ENCODE peak calls at places on chromosome 20, in four cellular contexts. F is K562, E is A549, L is HepG2. V is an unnamed sample.
A peak's percentile ranks its signal among the peaks of the same experiment; 100 is the strongest.

GRCh38 chr20:25126204-25126603 is 44.3 kb upstream of the VSX1 start:
- DNase-seq in E (no peak), L (no peak), F (no peak), V (no peak)

GRCh38 chr20:47762699-47763098 is 22.6 kb downstream of the SULF2 start:
- DNase-seq in F (no peak), E (no peak), L (no peak), V (peak; percentile 52)

GRCh38 chr20:26279224-26279623 is 582.6 kb upstream of the ZNF337 start:
- DNase-seq in L (peak; percentile 10), E (no peak), F (no peak), V (no peak)

GRCh38 chr20:13494019-13494418 is 144.7 kb downstream of the TASP1 start:
- DNase-seq in F (no peak), E (no peak), L (no peak), V (peak; percentile 30)

GRCh38 chr20:53444386-53444785 is 149.3 kb downstream of the ZNF217 start:
- DNase-seq in L (no peak), E (no peak), F (no peak), V (no peak)

GRCh38 chr20:18090044-18090443 is 32.3 kb upstream of the OVOL2 start:
- DNase-seq in E (peak; percentile 17), F (no peak), L (peak; percentile 32), V (peak; percentile 12)

GRCh38 chr20:9617940-9618339 is 103.5 kb downstream of the LAMP5 start:
- DNase-seq in F (no peak), E (peak; percentile 89), L (peak; percentile 58), V (peak; percentile 53)

GRCh38 chr20:61345656-61346055 is 93.6 kb downstream of the CDH4 start:
- DNase-seq in E (no peak), L (no peak), F (no peak), V (no peak)

GRCh38 chr20:63738687-63739128 is 868 bp upstream of the SLC2A4RG start:
- DNase-seq in F (peak; percentile 62), L (peak; percentile 71), E (no peak), V (no peak)

DNA sequence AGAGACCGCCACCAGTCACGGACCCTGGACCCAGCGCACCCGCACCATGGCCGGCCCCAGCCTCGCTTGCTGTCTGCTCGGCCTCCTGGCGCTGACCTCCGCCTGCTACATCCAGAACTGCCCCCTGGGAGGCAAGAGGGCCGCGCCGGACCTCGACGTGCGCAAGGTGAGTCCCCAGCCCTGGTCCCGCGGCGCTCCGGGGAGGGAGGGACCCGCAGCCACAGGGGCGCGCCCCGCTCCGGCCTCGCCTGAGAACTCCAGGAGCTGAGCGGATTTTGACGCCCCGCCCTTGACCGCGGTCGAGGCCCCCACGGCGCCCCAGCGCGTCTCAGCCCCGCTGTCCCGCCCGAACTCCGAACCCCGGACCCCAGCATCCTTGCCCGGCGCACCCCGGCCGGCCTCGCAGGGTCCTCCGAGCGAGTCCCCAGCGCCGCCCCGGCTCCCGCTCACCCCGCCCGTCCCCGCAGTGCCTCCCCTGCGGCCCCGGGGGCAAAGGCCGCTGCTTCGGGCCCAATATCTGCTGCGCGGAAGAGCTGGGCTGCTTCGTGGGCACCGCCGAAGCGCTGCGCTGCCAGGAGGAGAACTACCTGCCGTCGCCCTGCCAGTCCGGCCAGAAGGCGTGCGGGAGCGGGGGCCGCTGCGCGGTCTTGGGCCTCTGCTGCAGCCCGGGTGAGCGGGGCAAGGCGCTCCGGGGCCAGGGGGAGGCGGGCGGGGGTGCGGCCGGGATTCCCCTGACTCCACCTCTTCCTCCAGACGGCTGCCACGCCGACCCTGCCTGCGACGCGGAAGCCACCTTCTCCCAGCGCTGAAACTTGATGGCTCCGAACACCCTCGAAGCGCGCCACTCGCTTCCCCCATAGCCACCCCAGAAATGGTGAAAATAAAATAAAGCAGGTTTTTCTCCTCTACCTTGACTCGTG is at the start of gene OXT:
- DNase-seq in L (no peak), E (no peak), F (no peak), V (no peak)
- TF ChIP-seq MYC in L (no peak), E (no peak), F (no peak), V (no peak)

GRCh38 chr20:37262516-37262915 is 902 bp upstream of the GHRH start:
- DNase-seq in E (no peak), L (no peak), F (no peak), V (no peak)
- TF ChIP-seq MYC in E (no peak), L (no peak), F (no peak), V (no peak)

GRCh38 chr20:750801-751200 is 17.5 kb downstream of the SLC52A3 start:
- DNase-seq in L (no peak), F (peak; percentile 61), E (peak; percentile 49), V (peak; percentile 35)
- TF ChIP-seq MYC in L (no peak), F (no peak), E (no peak), V (no peak)

GRCh38 chr20:32512047-32512385 is 73.1 kb downstream of the NOL4L start:
- DNase-seq in L (no peak), F (no peak), E (no peak), V (peak; percentile 12)
- TF ChIP-seq MYC in L (no peak), F (no peak), E (no peak), V (no peak)

DNA sequence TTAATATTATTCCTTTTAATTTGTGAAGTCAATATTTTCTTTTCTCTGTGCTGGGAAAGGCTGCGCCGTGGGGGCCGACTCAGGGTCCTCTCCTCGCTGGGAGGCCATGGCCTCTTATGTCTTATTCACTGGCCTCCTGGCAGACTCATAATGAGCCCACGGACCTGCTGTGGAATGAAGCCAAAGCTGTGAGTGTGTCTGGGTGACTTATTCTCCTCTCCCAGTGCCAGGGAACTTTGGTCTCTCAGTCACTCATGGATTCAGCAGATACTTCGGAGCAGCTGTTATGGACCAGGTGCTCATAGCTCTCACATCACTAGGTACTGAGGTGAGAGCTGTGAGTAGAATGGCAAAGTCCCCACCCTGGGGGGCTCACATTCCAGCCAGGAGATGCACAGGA is 297.6 kb downstream of the CDH26 start:
- DNase-seq in E (no peak), F (no peak), L (no peak), V (no peak)
- TF ChIP-seq MYC in E (no peak), F (no peak), L (no peak), V (no peak)

GRCh38 chr20:58018590-58018989 is 209.9 kb downstream of the ANKRD60 start:
- DNase-seq in L (no peak), F (no peak), E (no peak), V (no peak)

GRCh38 chr20:58019850-58020625 is 208.4 kb downstream of the ANKRD60 start:
- DNase-seq in E (no peak), L (no peak), F (no peak), V (no peak)

GRCh38 chr20:58020656-58021454 is 207.6 kb downstream of the ANKRD60 start:
- DNase-seq in E (no peak), F (no peak), L (no peak), V (no peak)

GRCh38 chr20:58017970-58018530 is 210.4 kb downstream of the ANKRD60 start:
- DNase-seq in E (no peak), F (no peak), L (no peak), V (no peak)

DNA sequence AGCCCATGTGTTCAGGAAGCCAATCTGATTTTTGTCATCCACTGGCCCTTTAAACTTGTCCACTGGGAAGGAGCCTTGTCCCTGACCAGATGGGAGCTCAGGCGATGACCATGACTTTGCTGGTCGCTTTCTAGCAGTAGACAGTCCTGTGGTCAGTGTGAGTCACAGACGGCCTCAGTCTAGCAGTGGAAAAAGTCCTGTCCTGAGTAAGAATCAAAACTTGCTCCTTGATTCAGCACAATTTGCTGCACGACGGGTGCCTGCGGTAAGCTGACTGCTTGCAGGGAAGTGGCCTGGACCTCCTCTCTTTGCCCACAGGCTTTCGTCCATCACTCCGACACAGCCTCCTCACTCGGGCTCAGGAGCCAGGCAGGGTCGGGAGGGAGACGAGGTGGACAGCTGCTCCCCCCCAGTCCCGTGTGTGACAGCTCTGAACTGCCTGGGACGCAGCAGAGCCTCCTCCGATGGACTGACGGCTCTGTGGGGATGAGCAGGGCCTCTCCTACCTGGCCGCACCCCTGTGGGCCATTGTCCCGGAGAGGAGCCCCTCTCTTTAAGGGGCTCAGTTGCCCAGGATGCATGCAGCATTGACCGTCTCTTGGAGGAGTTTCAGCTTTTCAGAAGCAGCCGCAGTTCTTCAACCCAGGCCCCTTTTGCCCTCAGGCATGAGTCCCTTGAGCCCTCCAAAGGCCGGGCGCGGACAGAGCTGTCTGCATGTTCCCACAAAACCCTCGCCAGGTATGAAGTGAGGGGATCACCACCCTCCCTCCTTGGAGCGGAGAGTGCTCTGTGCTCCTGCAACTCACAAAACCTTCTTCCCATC is 209.2 kb downstream of the ANKRD60 start:
- DNase-seq in L (no peak), F (no peak), E (peak; percentile 47), V (no peak)
- TF ChIP-seq MYC in L (no peak), F (no peak), E (no peak), V (no peak)

DNA sequence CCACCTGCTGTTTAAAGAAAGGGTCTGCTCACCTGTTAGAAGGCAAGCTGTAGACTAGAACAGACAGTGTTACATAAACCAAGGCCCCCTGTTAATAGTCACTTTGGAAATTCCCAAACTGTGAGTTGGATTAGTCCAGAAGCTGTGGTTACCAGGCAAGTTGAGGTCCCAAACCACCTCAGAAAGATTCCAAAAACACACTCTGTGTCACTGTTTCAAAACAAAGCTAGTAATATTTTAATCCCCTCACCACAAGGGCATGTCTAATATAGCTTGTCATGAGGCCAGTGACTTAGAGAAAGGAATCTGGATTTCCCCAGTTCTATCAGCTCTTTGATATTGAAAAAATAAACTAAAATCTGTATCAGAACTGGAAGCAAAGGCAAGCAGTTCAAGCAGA is 244.6 kb downstream of the HAO1 start:
- DNase-seq in L (no peak), F (no peak), E (no peak), V (no peak)
- TF ChIP-seq MYC in L (no peak), F (no peak), E (no peak), V (no peak)

GRCh38 chr20:32632461-32633354 is 41.0 kb downstream of the C20orf203 start:
- DNase-seq in L (no peak), E (no peak), F (peak; percentile 52), V (no peak)
- TF ChIP-seq MYC in L (no peak), E (no peak), F (peak; percentile 93), V (no peak)